ENCODE peak calls at places on chromosomes 6 and 20, in four cellular contexts. One of them, this sample, is unnamed.

GRCh38 chr6:100269189-100269588 is 195.5 kb downstream of the SIM1 start:
- DNase-seq in GM12878: no peak
- DNase-seq in HepG2: no peak
- DNase-seq in K562: no peak
- DNase-seq in this sample: no peak

GRCh38 chr6:4774715-4775590 is 1.3 kb upstream of the CDYL start:
- DNase-seq in GM12878: no peak
- DNase-seq in HepG2: no peak
- DNase-seq in K562: no peak
- DNase-seq in this sample: no peak

GRCh38 chr6:111253999-111254778 is 166.9 kb downstream of the SLC16A10 start:
- DNase-seq in GM12878: no peak
- DNase-seq in HepG2: no peak
- DNase-seq in K562: no peak
- DNase-seq in this sample: no peak

GRCh38 chr6:25311251-25311910 is 32.2 kb downstream of the CARMIL1 start:
- DNase-seq in GM12878: no peak
- DNase-seq in HepG2: no peak
- DNase-seq in K562: no peak
- DNase-seq in this sample: no peak

GRCh38 chr6:107275330-107275865 is 160.1 kb upstream of the BEND3 start:
- DNase-seq in GM12878: no peak
- DNase-seq in K562: peak
- DNase-seq in HepG2: no peak
- DNase-seq in this sample: no peak

GRCh38 chr6:137234505-137234863 is 15.3 kb upstream of the IFNGR1 start:
- DNase-seq in GM12878: no peak
- DNase-seq in K562: no peak
- DNase-seq in HepG2: no peak
- DNase-seq in this sample: no peak

GRCh38 chr6:39003072-39003471 is 45.5 kb upstream of the GLP1R start:
- DNase-seq in GM12878: no peak
- DNase-seq in HepG2: no peak
- DNase-seq in K562: peak
- DNase-seq in this sample: peak

GRCh38 chr20:11970243-11970836 is 52.6 kb downstream of the BTBD3 start:
- DNase-seq in K562: no peak
- DNase-seq in HepG2: no peak
- DNase-seq in GM12878: no peak
- DNase-seq in this sample: no peak

GRCh38 chr6:18148304-18149025 is 6.4 kb downstream of the TPMT start:
- DNase-seq in K562: peak
- DNase-seq in GM12878: no peak
- DNase-seq in HepG2: no peak
- DNase-seq in this sample: no peak

GRCh38 chr20:1920252-1920651 is 25.0 kb downstream of the SIRPA start:
- DNase-seq in HepG2: peak
- DNase-seq in GM12878: no peak
- DNase-seq in K562: no peak
- DNase-seq in this sample: no peak

GRCh38 chr6:46377209-46377608 is 114.0 kb downstream of the RCAN2 start:
- DNase-seq in GM12878: no peak
- DNase-seq in HepG2: no peak
- DNase-seq in K562: no peak
- DNase-seq in this sample: no peak

GRCh38 chr6:140850438-140850837 is 1282.3 kb upstream of the GJE1 start:
- DNase-seq in K562: no peak
- DNase-seq in GM12878: no peak
- DNase-seq in HepG2: no peak
- DNase-seq in this sample: no peak

GRCh38 chr6:22129751-22130150 is 167.1 kb downstream of the PRL start:
- DNase-seq in K562: no peak
- DNase-seq in GM12878: no peak
- DNase-seq in HepG2: no peak
- DNase-seq in this sample: no peak

GRCh38 chr6:33279971-33280511 is 3.1 kb downstream of the B3GALT4 start:
- DNase-seq in HepG2: peak
- DNase-seq in K562: peak
- DNase-seq in GM12878: no peak
- DNase-seq in this sample: peak

GRCh38 chr6:167219967-167220512 is 62.3 kb upstream of the GPR31 start:
- DNase-seq in GM12878: no peak
- DNase-seq in K562: no peak
- DNase-seq in HepG2: peak
- DNase-seq in this sample: no peak

GRCh38 chr6:28606424-28607391 is 81.0 kb downstream of the GPX5 start:
- DNase-seq in K562: peak
- DNase-seq in HepG2: peak
- DNase-seq in GM12878: peak
- DNase-seq in this sample: peak

GRCh38 chr20:34940126-34940525 is 15.5 kb downstream of the GSS start:
- DNase-seq in HepG2: no peak
- DNase-seq in K562: no peak
- DNase-seq in GM12878: no peak
- DNase-seq in this sample: no peak

GRCh38 chr6:43788305-43788704 is 18.3 kb downstream of the VEGFA start:
- DNase-seq in HepG2: no peak
- DNase-seq in K562: no peak
- DNase-seq in GM12878: no peak
- DNase-seq in this sample: no peak

GRCh38 chr20:18507218-18508191 is at the start of gene SEC23B:
- DNase-seq in GM12878: peak
- DNase-seq in HepG2: peak
- DNase-seq in K562: peak
- DNase-seq in this sample: peak

GRCh38 chr6:96812077-96812703 is 25.1 kb downstream of the GPR63 start:
- DNase-seq in K562: no peak
- DNase-seq in HepG2: no peak
- DNase-seq in GM12878: no peak
- DNase-seq in this sample: no peak

GRCh38 chr20:33229843-33230242 is 6.0 kb upstream of the BPIFA1 start:
- DNase-seq in K562: no peak
- DNase-seq in GM12878: no peak
- DNase-seq in HepG2: peak
- DNase-seq in this sample: no peak

GRCh38 chr6:137601471-137601870 is 107.3 kb upstream of the OLIG3 start:
- DNase-seq in K562: no peak
- DNase-seq in HepG2: no peak
- DNase-seq in GM12878: no peak
- DNase-seq in this sample: no peak

GRCh38 chr20:23445596-23446217 is 6.2 kb downstream of the CSTL1 start:
- DNase-seq in K562: no peak
- DNase-seq in HepG2: peak
- DNase-seq in GM12878: no peak
- DNase-seq in this sample: no peak

GRCh38 chr6:106963544-106963943 is 11.0 kb downstream of the CD24 start:
- DNase-seq in HepG2: no peak
- DNase-seq in GM12878: no peak
- DNase-seq in K562: no peak
- DNase-seq in this sample: no peak

GRCh38 chr6:44569131-44569530 is 181.6 kb downstream of the CDC5L start:
- DNase-seq in K562: no peak
- DNase-seq in HepG2: no peak
- DNase-seq in GM12878: no peak
- DNase-seq in this sample: no peak

GRCh38 chr6:134111062-134111677 is 58.7 kb upstream of the SLC2A12 start:
- DNase-seq in K562: peak
- DNase-seq in HepG2: peak
- DNase-seq in GM12878: no peak
- DNase-seq in this sample: peak

GRCh38 chr6:1904494-1904854 is 294.8 kb downstream of the FOXC1 start:
- DNase-seq in K562: no peak
- DNase-seq in HepG2: no peak
- DNase-seq in GM12878: no peak
- DNase-seq in this sample: no peak

GRCh38 chr20:32976746-32977145 is 27.5 kb downstream of the SUN5 start:
- DNase-seq in HepG2: no peak
- DNase-seq in GM12878: no peak
- DNase-seq in K562: no peak
- DNase-seq in this sample: no peak

GRCh38 chr6:160428069-160428430 is 79.9 kb downstream of the SLC22A3 start:
- DNase-seq in GM12878: no peak
- DNase-seq in K562: no peak
- DNase-seq in HepG2: no peak
- DNase-seq in this sample: no peak

GRCh38 chr6:98516869-98517268 is 317.5 kb upstream of the POU3F2 start:
- DNase-seq in K562: no peak
- DNase-seq in HepG2: no peak
- DNase-seq in GM12878: no peak
- DNase-seq in this sample: no peak

GRCh38 chr6:2831392-2831791 is 10.3 kb downstream of the SERPINB1 start:
- DNase-seq in K562: no peak
- DNase-seq in HepG2: no peak
- DNase-seq in GM12878: no peak
- DNase-seq in this sample: no peak

GRCh38 chr6:157528931-157529653 is 148.1 kb downstream of the ZDHHC14 start:
- DNase-seq in GM12878: no peak
- DNase-seq in K562: peak
- DNase-seq in HepG2: peak
- DNase-seq in this sample: no peak

GRCh38 chr20:53247460-53248103 is 275.4 kb downstream of the TSHZ2 start:
- DNase-seq in GM12878: no peak
- DNase-seq in HepG2: no peak
- DNase-seq in K562: no peak
- DNase-seq in this sample: no peak
- TF ChIP-seq FOXM1 in GM12878: no peak
- TF ChIP-seq FOXM1 in HepG2: no peak
- TF ChIP-seq FOXM1 in K562: no peak
- TF ChIP-seq FOXM1 in this sample: no peak

DNA sequence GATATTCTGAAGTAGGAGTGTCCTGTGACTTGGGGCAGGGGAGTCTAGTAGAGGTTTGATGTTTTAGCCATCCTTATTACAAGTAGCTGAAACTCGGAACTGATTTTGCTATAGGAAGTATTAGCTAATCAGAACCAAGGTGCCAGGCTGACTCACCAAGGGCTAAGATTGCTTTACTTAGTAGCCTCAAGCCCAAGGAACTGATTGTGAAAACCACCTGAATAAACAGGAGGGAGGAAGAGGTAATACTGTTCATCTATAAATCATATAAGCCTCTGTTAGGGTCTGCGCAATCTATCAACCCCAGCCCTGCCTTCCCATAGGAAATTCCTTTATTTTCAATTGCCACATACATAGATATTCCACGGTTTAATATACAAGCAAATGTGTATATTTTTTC is 54.4 kb downstream of the GNAS start:
- DNase-seq in GM12878: no peak
- DNase-seq in K562: no peak
- DNase-seq in HepG2: no peak
- DNase-seq in this sample: no peak
- TF ChIP-seq TARDBP in GM12878: no peak
- TF ChIP-seq TARDBP in K562: no peak
- TF ChIP-seq TARDBP in HepG2: no peak
- TF ChIP-seq TARDBP in this sample: no peak

DNA sequence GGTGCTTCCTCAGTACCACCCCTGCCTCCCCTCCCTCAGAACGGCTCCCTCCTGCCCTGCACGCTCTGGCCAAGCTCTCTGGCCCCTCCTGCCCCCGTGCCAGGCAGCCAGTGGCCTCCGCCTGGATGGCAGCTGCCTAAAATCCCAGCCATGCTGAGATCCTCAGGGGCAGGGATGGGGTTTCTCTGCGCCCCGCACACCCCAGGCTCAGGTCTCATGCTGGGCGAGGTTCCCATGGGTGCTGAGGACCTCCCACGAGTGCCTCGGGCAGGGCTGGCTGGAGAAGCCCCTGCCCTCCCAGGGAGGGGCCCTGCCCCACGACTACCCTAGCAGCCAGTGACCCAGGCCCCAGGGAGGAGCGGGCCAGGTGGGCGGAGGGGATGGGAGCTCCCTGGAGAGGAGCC is 2.7 kb downstream of the PTK6 start:
- DNase-seq in K562: no peak
- DNase-seq in HepG2: no peak
- DNase-seq in GM12878: no peak
- DNase-seq in this sample: no peak
- TF ChIP-seq FOXK2 in K562: no peak
- TF ChIP-seq FOXK2 in HepG2: no peak
- TF ChIP-seq FOXK2 in GM12878: no peak
- TF ChIP-seq FOXK2 in this sample: no peak

GRCh38 chr6:132270745-132271414 is 130.4 kb downstream of the MOXD1 start:
- DNase-seq in K562: no peak
- DNase-seq in GM12878: no peak
- DNase-seq in HepG2: no peak
- DNase-seq in this sample: no peak
- TF ChIP-seq FOXM1 in K562: no peak
- TF ChIP-seq FOXM1 in GM12878: no peak
- TF ChIP-seq FOXM1 in HepG2: no peak
- TF ChIP-seq FOXM1 in this sample: no peak

GRCh38 chr6:113731528-113731927 is 125.6 kb upstream of the MARCKS start:
- DNase-seq in GM12878: no peak
- DNase-seq in HepG2: no peak
- DNase-seq in K562: no peak
- DNase-seq in this sample: no peak
- TF ChIP-seq TARDBP in GM12878: no peak
- TF ChIP-seq TARDBP in HepG2: no peak
- TF ChIP-seq TARDBP in K562: no peak
- TF ChIP-seq TARDBP in this sample: no peak

GRCh38 chr6:117165921-117166499 is 99.3 kb upstream of the VGLL2 start:
- DNase-seq in K562: no peak
- DNase-seq in HepG2: no peak
- DNase-seq in GM12878: no peak
- DNase-seq in this sample: no peak

GRCh38 chr6:117167520-117168271 is 97.7 kb upstream of the VGLL2 start:
- DNase-seq in GM12878: no peak
- DNase-seq in HepG2: no peak
- DNase-seq in K562: no peak
- DNase-seq in this sample: peak

GRCh38 chr6:117168296-117169059 is 96.9 kb upstream of the VGLL2 start:
- DNase-seq in HepG2: no peak
- DNase-seq in GM12878: no peak
- DNase-seq in K562: no peak
- DNase-seq in this sample: no peak

GRCh38 chr6:117169781-117170281 is 95.5 kb upstream of the VGLL2 start:
- DNase-seq in GM12878: no peak
- DNase-seq in K562: no peak
- DNase-seq in HepG2: no peak
- DNase-seq in this sample: no peak

DNA sequence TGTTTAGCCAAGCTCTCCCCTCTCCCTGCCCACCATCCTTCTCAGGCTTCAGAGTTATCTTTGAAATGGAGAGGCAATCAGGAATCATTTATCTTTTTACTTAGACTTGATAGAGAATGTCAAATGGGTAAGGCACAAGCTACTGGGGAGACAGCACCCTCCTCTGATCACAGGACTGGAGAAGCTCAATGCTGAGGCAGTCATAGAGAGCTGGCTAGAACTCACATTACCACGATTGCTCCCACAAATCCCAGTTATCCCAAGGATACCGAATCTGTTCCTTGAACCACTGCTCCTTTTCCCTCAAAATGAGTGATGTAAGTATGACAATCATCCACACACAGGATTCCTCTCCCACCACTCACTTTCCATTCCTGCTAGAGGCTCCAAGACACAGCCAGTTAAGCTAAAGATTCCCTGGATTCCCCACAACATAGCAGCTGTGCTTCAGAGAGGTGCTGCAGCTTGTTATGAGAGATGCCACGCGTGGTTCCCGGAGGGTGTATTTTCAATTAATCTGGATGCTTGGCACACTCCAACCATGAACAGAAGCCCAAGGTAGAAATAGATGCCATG is 96.2 kb upstream of the VGLL2 start:
- DNase-seq in K562: no peak
- DNase-seq in HepG2: no peak
- DNase-seq in GM12878: no peak
- DNase-seq in this sample: no peak
- TF ChIP-seq FOXK2 in K562: no peak
- TF ChIP-seq FOXK2 in HepG2: no peak
- TF ChIP-seq FOXK2 in GM12878: no peak
- TF ChIP-seq FOXK2 in this sample: no peak

This sample was measured in HEK293T.